ENCODE peak calls at places on chromosomes 12 and 14, in nine cellular contexts. One of them, this sample, is unnamed.

GRCh38 chr14:91975763-91976162 is 28.3 kb upstream of the FBLN5 start:
- DNase-seq in stimulated activated CD4-positive, alpha-beta T cell treated with anti-CD3 and anti-CD28 coated beads, Interleukin-4, amount 100 ng/mL, for 1 hour: no peak
- DNase-seq in HEK293T: no peak
- DNase-seq in fibroblast of lung: no peak
- DNase-seq in stimulated activated naive B cell treated with anti-CD40 and anti-IgM and Interleukin-4, amounts not matched to agents 10 μg/mL and 1 μg/mL and 100 μg/mL, for 72 hours: no peak
- DNase-seq in GM04504: no peak
- DNase-seq in ureter: no peak
- DNase-seq in BE2C: no peak
- DNase-seq in hypothalamus: no peak
- DNase-seq in this sample: no peak

GRCh38 chr12:40749863-40750262 is 57.6 kb downstream of the CNTN1 start:
- DNase-seq in BE2C: no peak
- DNase-seq in stimulated activated CD4-positive, alpha-beta T cell treated with anti-CD3 and anti-CD28 coated beads, Interleukin-4, amount 100 ng/mL, for 1 hour: no peak
- DNase-seq in fibroblast of lung: no peak
- DNase-seq in HEK293T: no peak
- DNase-seq in hypothalamus: no peak
- DNase-seq in stimulated activated naive B cell treated with anti-CD40 and anti-IgM and Interleukin-4, amounts not matched to agents 10 μg/mL and 1 μg/mL and 100 μg/mL, for 72 hours: no peak
- DNase-seq in GM04504: no peak
- DNase-seq in ureter: no peak
- DNase-seq in this sample: no peak

GRCh38 chr12:57235012-57235727 is 5.7 kb downstream of the SHMT2 start:
- DNase-seq in fibroblast of lung: peak; percentile 41
- DNase-seq in stimulated activated naive B cell treated with anti-CD40 and anti-IgM and Interleukin-4, amounts not matched to agents 10 μg/mL and 1 μg/mL and 100 μg/mL, for 72 hours: no peak
- DNase-seq in HEK293T: no peak
- DNase-seq in stimulated activated CD4-positive, alpha-beta T cell treated with anti-CD3 and anti-CD28 coated beads, Interleukin-4, amount 100 ng/mL, for 1 hour: no peak
- DNase-seq in GM04504: no peak
- DNase-seq in ureter: no peak
- DNase-seq in BE2C: peak; percentile 79
- DNase-seq in hypothalamus: no peak
- DNase-seq in this sample: peak; percentile 12

GRCh38 chr14:57749267-57749666 is 116.6 kb downstream of the SLC35F4 start:
- DNase-seq in ureter: no peak
- DNase-seq in fibroblast of lung: peak; percentile 62
- DNase-seq in hypothalamus: no peak
- DNase-seq in BE2C: no peak
- DNase-seq in GM04504: peak; percentile 3
- DNase-seq in HEK293T: no peak
- DNase-seq in stimulated activated CD4-positive, alpha-beta T cell treated with anti-CD3 and anti-CD28 coated beads, Interleukin-4, amount 100 ng/mL, for 1 hour: no peak
- DNase-seq in stimulated activated naive B cell treated with anti-CD40 and anti-IgM and Interleukin-4, amounts not matched to agents 10 μg/mL and 1 μg/mL and 100 μg/mL, for 72 hours: no peak
- DNase-seq in this sample: no peak

GRCh38 chr12:21528953-21529352 is 2.9 kb downstream of the SPX start:
- DNase-seq in fibroblast of lung: peak; percentile 19
- DNase-seq in stimulated activated naive B cell treated with anti-CD40 and anti-IgM and Interleukin-4, amounts not matched to agents 10 μg/mL and 1 μg/mL and 100 μg/mL, for 72 hours: no peak
- DNase-seq in GM04504: no peak
- DNase-seq in BE2C: no peak
- DNase-seq in stimulated activated CD4-positive, alpha-beta T cell treated with anti-CD3 and anti-CD28 coated beads, Interleukin-4, amount 100 ng/mL, for 1 hour: no peak
- DNase-seq in HEK293T: no peak
- DNase-seq in hypothalamus: no peak
- DNase-seq in ureter: no peak
- DNase-seq in this sample: peak; percentile 84

GRCh38 chr14:104979758-104980591 is 1.8 kb upstream of the AHNAK2 start:
- DNase-seq in hypothalamus: no peak
- DNase-seq in fibroblast of lung: peak; percentile 67
- DNase-seq in ureter: no peak
- DNase-seq in stimulated activated naive B cell treated with anti-CD40 and anti-IgM and Interleukin-4, amounts not matched to agents 10 μg/mL and 1 μg/mL and 100 μg/mL, for 72 hours: no peak
- DNase-seq in HEK293T: no peak
- DNase-seq in GM04504: no peak
- DNase-seq in BE2C: peak; percentile 60
- DNase-seq in stimulated activated CD4-positive, alpha-beta T cell treated with anti-CD3 and anti-CD28 coated beads, Interleukin-4, amount 100 ng/mL, for 1 hour: peak; percentile 1
- DNase-seq in this sample: peak; percentile 91

GRCh38 chr14:77316872-77317271 is 3.8 kb downstream of the POMT2 start:
- DNase-seq in stimulated activated CD4-positive, alpha-beta T cell treated with anti-CD3 and anti-CD28 coated beads, Interleukin-4, amount 100 ng/mL, for 1 hour: no peak
- DNase-seq in fibroblast of lung: no peak
- DNase-seq in GM04504: no peak
- DNase-seq in hypothalamus: no peak
- DNase-seq in stimulated activated naive B cell treated with anti-CD40 and anti-IgM and Interleukin-4, amounts not matched to agents 10 μg/mL and 1 μg/mL and 100 μg/mL, for 72 hours: no peak
- DNase-seq in BE2C: no peak
- DNase-seq in ureter: no peak
- DNase-seq in HEK293T: no peak
- DNase-seq in this sample: peak; percentile 47

GRCh38 chr14:104827173-104828055 is 26.5 kb downstream of the ZBTB42 start:
- DNase-seq in GM04504: no peak
- DNase-seq in BE2C: peak; percentile 84
- DNase-seq in hypothalamus: no peak
- DNase-seq in stimulated activated CD4-positive, alpha-beta T cell treated with anti-CD3 and anti-CD28 coated beads, Interleukin-4, amount 100 ng/mL, for 1 hour: peak; percentile 54
- DNase-seq in HEK293T: peak; percentile 82
- DNase-seq in ureter: no peak
- DNase-seq in stimulated activated naive B cell treated with anti-CD40 and anti-IgM and Interleukin-4, amounts not matched to agents 10 μg/mL and 1 μg/mL and 100 μg/mL, for 72 hours: peak; percentile 44
- DNase-seq in fibroblast of lung: peak; percentile 48
- DNase-seq in this sample: peak; percentile 37

GRCh38 chr14:52076334-52076733 is 7.5 kb upstream of the NID2 start:
- DNase-seq in ureter: no peak
- DNase-seq in fibroblast of lung: peak; percentile 77
- DNase-seq in HEK293T: no peak
- DNase-seq in GM04504: no peak
- DNase-seq in stimulated activated CD4-positive, alpha-beta T cell treated with anti-CD3 and anti-CD28 coated beads, Interleukin-4, amount 100 ng/mL, for 1 hour: no peak
- DNase-seq in BE2C: no peak
- DNase-seq in stimulated activated naive B cell treated with anti-CD40 and anti-IgM and Interleukin-4, amounts not matched to agents 10 μg/mL and 1 μg/mL and 100 μg/mL, for 72 hours: no peak
- DNase-seq in hypothalamus: no peak
- DNase-seq in this sample: peak; percentile 14

GRCh38 chr14:26332966-26333365 is 264.9 kb downstream of the NOVA1 start:
- DNase-seq in BE2C: no peak
- DNase-seq in hypothalamus: no peak
- DNase-seq in stimulated activated CD4-positive, alpha-beta T cell treated with anti-CD3 and anti-CD28 coated beads, Interleukin-4, amount 100 ng/mL, for 1 hour: no peak
- DNase-seq in HEK293T: no peak
- DNase-seq in stimulated activated naive B cell treated with anti-CD40 and anti-IgM and Interleukin-4, amounts not matched to agents 10 μg/mL and 1 μg/mL and 100 μg/mL, for 72 hours: no peak
- DNase-seq in ureter: no peak
- DNase-seq in GM04504: no peak
- DNase-seq in fibroblast of lung: no peak
- DNase-seq in this sample: no peak

GRCh38 chr12:42921741-42922511 is 332.4 kb upstream of the PRICKLE1 start:
- DNase-seq in stimulated activated CD4-positive, alpha-beta T cell treated with anti-CD3 and anti-CD28 coated beads, Interleukin-4, amount 100 ng/mL, for 1 hour: no peak
- DNase-seq in HEK293T: no peak
- DNase-seq in stimulated activated naive B cell treated with anti-CD40 and anti-IgM and Interleukin-4, amounts not matched to agents 10 μg/mL and 1 μg/mL and 100 μg/mL, for 72 hours: no peak
- DNase-seq in fibroblast of lung: peak; percentile 84
- DNase-seq in hypothalamus: no peak
- DNase-seq in GM04504: no peak
- DNase-seq in ureter: no peak
- DNase-seq in BE2C: no peak
- DNase-seq in this sample: no peak

GRCh38 chr14:75972729-75973480 is 8.9 kb downstream of the TGFB3 start:
- DNase-seq in hypothalamus: no peak
- DNase-seq in fibroblast of lung: no peak
- DNase-seq in HEK293T: no peak
- DNase-seq in stimulated activated naive B cell treated with anti-CD40 and anti-IgM and Interleukin-4, amounts not matched to agents 10 μg/mL and 1 μg/mL and 100 μg/mL, for 72 hours: no peak
- DNase-seq in ureter: no peak
- DNase-seq in BE2C: peak; percentile 32
- DNase-seq in stimulated activated CD4-positive, alpha-beta T cell treated with anti-CD3 and anti-CD28 coated beads, Interleukin-4, amount 100 ng/mL, for 1 hour: no peak
- DNase-seq in GM04504: no peak
- DNase-seq in this sample: no peak

GRCh38 chr12:66118240-66118891 is 12.2 kb downstream of the LLPH start:
- DNase-seq in stimulated activated CD4-positive, alpha-beta T cell treated with anti-CD3 and anti-CD28 coated beads, Interleukin-4, amount 100 ng/mL, for 1 hour: no peak
- DNase-seq in HEK293T: no peak
- DNase-seq in hypothalamus: no peak
- DNase-seq in ureter: no peak
- DNase-seq in BE2C: no peak
- DNase-seq in fibroblast of lung: peak; percentile 31
- DNase-seq in stimulated activated naive B cell treated with anti-CD40 and anti-IgM and Interleukin-4, amounts not matched to agents 10 μg/mL and 1 μg/mL and 100 μg/mL, for 72 hours: no peak
- DNase-seq in GM04504: no peak
- DNase-seq in this sample: no peak

GRCh38 chr14:75732888-75733287 is 71.8 kb downstream of the TTLL5 start:
- DNase-seq in fibroblast of lung: no peak
- DNase-seq in HEK293T: no peak
- DNase-seq in stimulated activated CD4-positive, alpha-beta T cell treated with anti-CD3 and anti-CD28 coated beads, Interleukin-4, amount 100 ng/mL, for 1 hour: no peak
- DNase-seq in stimulated activated naive B cell treated with anti-CD40 and anti-IgM and Interleukin-4, amounts not matched to agents 10 μg/mL and 1 μg/mL and 100 μg/mL, for 72 hours: no peak
- DNase-seq in hypothalamus: no peak
- DNase-seq in BE2C: no peak
- DNase-seq in GM04504: no peak
- DNase-seq in ureter: no peak
- DNase-seq in this sample: no peak

GRCh38 chr14:93007225-93007997 is 84.5 kb downstream of the CHGA start:
- DNase-seq in BE2C: no peak
- DNase-seq in HEK293T: no peak
- DNase-seq in ureter: peak; percentile 65
- DNase-seq in hypothalamus: peak; percentile 37
- DNase-seq in fibroblast of lung: peak; percentile 85
- DNase-seq in stimulated activated CD4-positive, alpha-beta T cell treated with anti-CD3 and anti-CD28 coated beads, Interleukin-4, amount 100 ng/mL, for 1 hour: no peak
- DNase-seq in GM04504: no peak
- DNase-seq in stimulated activated naive B cell treated with anti-CD40 and anti-IgM and Interleukin-4, amounts not matched to agents 10 μg/mL and 1 μg/mL and 100 μg/mL, for 72 hours: peak; percentile 40
- DNase-seq in this sample: no peak

GRCh38 chr14:24013654-24014514 is 25.2 kb downstream of the DHRS4L2 start:
- DNase-seq in hypothalamus: no peak
- DNase-seq in HEK293T: peak; percentile 71
- DNase-seq in stimulated activated naive B cell treated with anti-CD40 and anti-IgM and Interleukin-4, amounts not matched to agents 10 μg/mL and 1 μg/mL and 100 μg/mL, for 72 hours: peak; percentile 47
- DNase-seq in stimulated activated CD4-positive, alpha-beta T cell treated with anti-CD3 and anti-CD28 coated beads, Interleukin-4, amount 100 ng/mL, for 1 hour: no peak
- DNase-seq in fibroblast of lung: peak; percentile 50
- DNase-seq in BE2C: peak; percentile 54
- DNase-seq in GM04504: peak; percentile 46
- DNase-seq in ureter: peak; percentile 62
- DNase-seq in this sample: peak; percentile 31

GRCh38 chr14:68612049-68612448 is 180.8 kb downstream of the ZFP36L1 start:
- DNase-seq in fibroblast of lung: no peak
- DNase-seq in stimulated activated naive B cell treated with anti-CD40 and anti-IgM and Interleukin-4, amounts not matched to agents 10 μg/mL and 1 μg/mL and 100 μg/mL, for 72 hours: no peak
- DNase-seq in stimulated activated CD4-positive, alpha-beta T cell treated with anti-CD3 and anti-CD28 coated beads, Interleukin-4, amount 100 ng/mL, for 1 hour: no peak
- DNase-seq in HEK293T: no peak
- DNase-seq in BE2C: no peak
- DNase-seq in GM04504: no peak
- DNase-seq in hypothalamus: no peak
- DNase-seq in ureter: no peak
- DNase-seq in this sample: peak; percentile 64

GRCh38 chr12:68733661-68734071 is 12.3 kb upstream of the SLC35E3 start:
- DNase-seq in stimulated activated naive B cell treated with anti-CD40 and anti-IgM and Interleukin-4, amounts not matched to agents 10 μg/mL and 1 μg/mL and 100 μg/mL, for 72 hours: no peak
- DNase-seq in hypothalamus: no peak
- DNase-seq in ureter: no peak
- DNase-seq in GM04504: peak; percentile 40
- DNase-seq in HEK293T: no peak
- DNase-seq in fibroblast of lung: peak; percentile 82
- DNase-seq in stimulated activated CD4-positive, alpha-beta T cell treated with anti-CD3 and anti-CD28 coated beads, Interleukin-4, amount 100 ng/mL, for 1 hour: no peak
- DNase-seq in BE2C: no peak
- DNase-seq in this sample: no peak

GRCh38 chr12:14741153-14741552 is 44.8 kb upstream of the GUCY2C start:
- DNase-seq in hypothalamus: no peak
- DNase-seq in stimulated activated CD4-positive, alpha-beta T cell treated with anti-CD3 and anti-CD28 coated beads, Interleukin-4, amount 100 ng/mL, for 1 hour: no peak
- DNase-seq in fibroblast of lung: no peak
- DNase-seq in BE2C: no peak
- DNase-seq in HEK293T: no peak
- DNase-seq in ureter: no peak
- DNase-seq in GM04504: no peak
- DNase-seq in stimulated activated naive B cell treated with anti-CD40 and anti-IgM and Interleukin-4, amounts not matched to agents 10 μg/mL and 1 μg/mL and 100 μg/mL, for 72 hours: peak; percentile 10
- DNase-seq in this sample: no peak

GRCh38 chr12:108559748-108560147 is 1.2 kb downstream of the SART3 start:
- DNase-seq in stimulated activated naive B cell treated with anti-CD40 and anti-IgM and Interleukin-4, amounts not matched to agents 10 μg/mL and 1 μg/mL and 100 μg/mL, for 72 hours: no peak
- DNase-seq in ureter: no peak
- DNase-seq in HEK293T: no peak
- DNase-seq in hypothalamus: no peak
- DNase-seq in fibroblast of lung: no peak
- DNase-seq in stimulated activated CD4-positive, alpha-beta T cell treated with anti-CD3 and anti-CD28 coated beads, Interleukin-4, amount 100 ng/mL, for 1 hour: no peak
- DNase-seq in BE2C: no peak
- DNase-seq in GM04504: no peak
- DNase-seq in this sample: no peak

GRCh38 chr12:131946757-131947156 is 3.0 kb upstream of the EP400 start:
- DNase-seq in stimulated activated naive B cell treated with anti-CD40 and anti-IgM and Interleukin-4, amounts not matched to agents 10 μg/mL and 1 μg/mL and 100 μg/mL, for 72 hours: no peak
- DNase-seq in hypothalamus: no peak
- DNase-seq in fibroblast of lung: no peak
- DNase-seq in BE2C: no peak
- DNase-seq in GM04504: no peak
- DNase-seq in stimulated activated CD4-positive, alpha-beta T cell treated with anti-CD3 and anti-CD28 coated beads, Interleukin-4, amount 100 ng/mL, for 1 hour: no peak
- DNase-seq in HEK293T: no peak
- DNase-seq in ureter: no peak
- DNase-seq in this sample: no peak

GRCh38 chr14:76904100-76904739 is 78.0 kb downstream of the LRRC74A start:
- DNase-seq in stimulated activated CD4-positive, alpha-beta T cell treated with anti-CD3 and anti-CD28 coated beads, Interleukin-4, amount 100 ng/mL, for 1 hour: no peak
- DNase-seq in stimulated activated naive B cell treated with anti-CD40 and anti-IgM and Interleukin-4, amounts not matched to agents 10 μg/mL and 1 μg/mL and 100 μg/mL, for 72 hours: no peak
- DNase-seq in fibroblast of lung: peak; percentile 90
- DNase-seq in HEK293T: no peak
- DNase-seq in GM04504: peak; percentile 89
- DNase-seq in BE2C: no peak
- DNase-seq in hypothalamus: no peak
- DNase-seq in ureter: no peak
- DNase-seq in this sample: peak; percentile 57

GRCh38 chr12:89507015-89507824 is 17.4 kb downstream of the GALNT4 start:
- DNase-seq in stimulated activated naive B cell treated with anti-CD40 and anti-IgM and Interleukin-4, amounts not matched to agents 10 μg/mL and 1 μg/mL and 100 μg/mL, for 72 hours: no peak
- DNase-seq in fibroblast of lung: no peak
- DNase-seq in HEK293T: no peak
- DNase-seq in stimulated activated CD4-positive, alpha-beta T cell treated with anti-CD3 and anti-CD28 coated beads, Interleukin-4, amount 100 ng/mL, for 1 hour: no peak
- DNase-seq in BE2C: no peak
- DNase-seq in GM04504: no peak
- DNase-seq in ureter: no peak
- DNase-seq in hypothalamus: no peak
- DNase-seq in this sample: no peak

GRCh38 chr14:89336338-89336737 is 80.7 kb downstream of the FOXN3 start:
- DNase-seq in HEK293T: no peak
- DNase-seq in hypothalamus: no peak
- DNase-seq in stimulated activated CD4-positive, alpha-beta T cell treated with anti-CD3 and anti-CD28 coated beads, Interleukin-4, amount 100 ng/mL, for 1 hour: no peak
- DNase-seq in ureter: no peak
- DNase-seq in GM04504: no peak
- DNase-seq in fibroblast of lung: no peak
- DNase-seq in BE2C: no peak
- DNase-seq in stimulated activated naive B cell treated with anti-CD40 and anti-IgM and Interleukin-4, amounts not matched to agents 10 μg/mL and 1 μg/mL and 100 μg/mL, for 72 hours: no peak
- DNase-seq in this sample: no peak

This sample was measured in thyroid gland.